ENCODE peak calls at places on chromosomes 6 and 20, in four cellular contexts. One of them, this sample, is unnamed.

GRCh38 chr20:31565699-31566331 is 39.3 kb upstream of the ID1 start:
- DNase-seq in OCI-M1: no peak
- DNase-seq in activated CD8-positive, alpha-beta memory T cell treated with anti-CD3 and anti-CD28 coated beads, Interleukin-2, amount 10 ng/mL, durations not matched to agents 7 days and 5 days: no peak
- DNase-seq in HFF-Myc: no peak
- DNase-seq in this sample: no peak

GRCh38 chr6:119881416-119881815 is 531.9 kb upstream of the MAN1A1 start:
- DNase-seq in OCI-M1: no peak
- DNase-seq in HFF-Myc: no peak
- DNase-seq in activated CD8-positive, alpha-beta memory T cell treated with anti-CD3 and anti-CD28 coated beads, Interleukin-2, amount 10 ng/mL, durations not matched to agents 7 days and 5 days: no peak
- DNase-seq in this sample: no peak

GRCh38 chr20:40511478-40511877 is 177.6 kb downstream of the MAFB start:
- DNase-seq in HFF-Myc: no peak
- DNase-seq in OCI-M1: no peak
- DNase-seq in activated CD8-positive, alpha-beta memory T cell treated with anti-CD3 and anti-CD28 coated beads, Interleukin-2, amount 10 ng/mL, durations not matched to agents 7 days and 5 days: no peak
- DNase-seq in this sample: no peak

GRCh38 chr20:7843613-7844012 is 96.6 kb downstream of the HAO1 start:
- DNase-seq in OCI-M1: no peak
- DNase-seq in activated CD8-positive, alpha-beta memory T cell treated with anti-CD3 and anti-CD28 coated beads, Interleukin-2, amount 10 ng/mL, durations not matched to agents 7 days and 5 days: no peak
- DNase-seq in HFF-Myc: no peak
- DNase-seq in this sample: no peak

GRCh38 chr20:31638816-31639215 is 1.1 kb downstream of the COX4I2 start:
- DNase-seq in activated CD8-positive, alpha-beta memory T cell treated with anti-CD3 and anti-CD28 coated beads, Interleukin-2, amount 10 ng/mL, durations not matched to agents 7 days and 5 days: no peak
- DNase-seq in HFF-Myc: no peak
- DNase-seq in OCI-M1: no peak
- DNase-seq in this sample: no peak

GRCh38 chr6:87504440-87504839 is 31.7 kb downstream of the SLC35A1 start:
- DNase-seq in activated CD8-positive, alpha-beta memory T cell treated with anti-CD3 and anti-CD28 coated beads, Interleukin-2, amount 10 ng/mL, durations not matched to agents 7 days and 5 days: no peak
- DNase-seq in OCI-M1: no peak
- DNase-seq in HFF-Myc: no peak
- DNase-seq in this sample: no peak

GRCh38 chr20:1083431-1084080 is 34.8 kb upstream of the PSMF1 start:
- DNase-seq in OCI-M1: no peak
- DNase-seq in HFF-Myc: no peak
- DNase-seq in activated CD8-positive, alpha-beta memory T cell treated with anti-CD3 and anti-CD28 coated beads, Interleukin-2, amount 10 ng/mL, durations not matched to agents 7 days and 5 days: no peak
- DNase-seq in this sample: no peak

GRCh38 chr6:21559238-21559637 is 34.3 kb upstream of the SOX4 start:
- DNase-seq in activated CD8-positive, alpha-beta memory T cell treated with anti-CD3 and anti-CD28 coated beads, Interleukin-2, amount 10 ng/mL, durations not matched to agents 7 days and 5 days: no peak
- DNase-seq in OCI-M1: no peak
- DNase-seq in HFF-Myc: no peak
- DNase-seq in this sample: no peak

GRCh38 chr20:45774933-45775332 is 16.8 kb downstream of the WFDC3 start:
- DNase-seq in HFF-Myc: no peak
- DNase-seq in activated CD8-positive, alpha-beta memory T cell treated with anti-CD3 and anti-CD28 coated beads, Interleukin-2, amount 10 ng/mL, durations not matched to agents 7 days and 5 days: no peak
- DNase-seq in OCI-M1: no peak
- DNase-seq in this sample: no peak

GRCh38 chr6:98824163-98824906 is 10.0 kb upstream of the POU3F2 start:
- DNase-seq in activated CD8-positive, alpha-beta memory T cell treated with anti-CD3 and anti-CD28 coated beads, Interleukin-2, amount 10 ng/mL, durations not matched to agents 7 days and 5 days: no peak
- DNase-seq in OCI-M1: no peak
- DNase-seq in HFF-Myc: no peak
- DNase-seq in this sample: no peak

GRCh38 chr6:170222498-170223471 is 68.1 kb downstream of the DLL1 start:
- DNase-seq in HFF-Myc: no peak
- DNase-seq in OCI-M1: no peak
- DNase-seq in activated CD8-positive, alpha-beta memory T cell treated with anti-CD3 and anti-CD28 coated beads, Interleukin-2, amount 10 ng/mL, durations not matched to agents 7 days and 5 days: no peak
- DNase-seq in this sample: no peak

GRCh38 chr6:786946-787763 is 94.2 kb upstream of the EXOC2 start:
- DNase-seq in OCI-M1: peak
- DNase-seq in HFF-Myc: no peak
- DNase-seq in activated CD8-positive, alpha-beta memory T cell treated with anti-CD3 and anti-CD28 coated beads, Interleukin-2, amount 10 ng/mL, durations not matched to agents 7 days and 5 days: no peak
- DNase-seq in this sample: no peak

GRCh38 chr6:127481081-127481480 is 21.9 kb upstream of the KIAA0408 start:
- DNase-seq in activated CD8-positive, alpha-beta memory T cell treated with anti-CD3 and anti-CD28 coated beads, Interleukin-2, amount 10 ng/mL, durations not matched to agents 7 days and 5 days: no peak
- DNase-seq in OCI-M1: no peak
- DNase-seq in HFF-Myc: no peak
- DNase-seq in this sample: no peak

GRCh38 chr20:31990958-31991705 is 19.1 kb upstream of the CCM2L start:
- DNase-seq in activated CD8-positive, alpha-beta memory T cell treated with anti-CD3 and anti-CD28 coated beads, Interleukin-2, amount 10 ng/mL, durations not matched to agents 7 days and 5 days: no peak
- DNase-seq in HFF-Myc: no peak
- DNase-seq in OCI-M1: no peak
- DNase-seq in this sample: no peak

GRCh38 chr6:16450821-16451220 is 212.4 kb downstream of the GMPR start:
- DNase-seq in HFF-Myc: no peak
- DNase-seq in activated CD8-positive, alpha-beta memory T cell treated with anti-CD3 and anti-CD28 coated beads, Interleukin-2, amount 10 ng/mL, durations not matched to agents 7 days and 5 days: no peak
- DNase-seq in OCI-M1: no peak
- DNase-seq in this sample: no peak

GRCh38 chr20:7499201-7499600 is 441.1 kb downstream of the HAO1 start:
- DNase-seq in activated CD8-positive, alpha-beta memory T cell treated with anti-CD3 and anti-CD28 coated beads, Interleukin-2, amount 10 ng/mL, durations not matched to agents 7 days and 5 days: no peak
- DNase-seq in HFF-Myc: no peak
- DNase-seq in OCI-M1: no peak
- DNase-seq in this sample: no peak

GRCh38 chr6:33313105-33313708 is 671 bp downstream of the TAPBP start:
- DNase-seq in OCI-M1: peak
- DNase-seq in activated CD8-positive, alpha-beta memory T cell treated with anti-CD3 and anti-CD28 coated beads, Interleukin-2, amount 10 ng/mL, durations not matched to agents 7 days and 5 days: peak
- DNase-seq in HFF-Myc: no peak
- DNase-seq in this sample: peak

GRCh38 chr20:23034721-23035671 is at the start of gene SSTR4:
- DNase-seq in HFF-Myc: no peak
- DNase-seq in OCI-M1: no peak
- DNase-seq in activated CD8-positive, alpha-beta memory T cell treated with anti-CD3 and anti-CD28 coated beads, Interleukin-2, amount 10 ng/mL, durations not matched to agents 7 days and 5 days: no peak
- DNase-seq in this sample: no peak

GRCh38 chr6:100514603-100515002 is 49.9 kb upstream of the SIM1 start:
- DNase-seq in OCI-M1: no peak
- DNase-seq in activated CD8-positive, alpha-beta memory T cell treated with anti-CD3 and anti-CD28 coated beads, Interleukin-2, amount 10 ng/mL, durations not matched to agents 7 days and 5 days: no peak
- DNase-seq in HFF-Myc: no peak
- DNase-seq in this sample: no peak

GRCh38 chr6:158752613-158753012 is 66.6 kb downstream of the EZR start:
- DNase-seq in HFF-Myc: no peak
- DNase-seq in activated CD8-positive, alpha-beta memory T cell treated with anti-CD3 and anti-CD28 coated beads, Interleukin-2, amount 10 ng/mL, durations not matched to agents 7 days and 5 days: no peak
- DNase-seq in OCI-M1: no peak
- DNase-seq in this sample: no peak

GRCh38 chr6:16901777-16902176 is 140.5 kb upstream of the ATXN1 start:
- DNase-seq in HFF-Myc: no peak
- DNase-seq in OCI-M1: peak
- DNase-seq in activated CD8-positive, alpha-beta memory T cell treated with anti-CD3 and anti-CD28 coated beads, Interleukin-2, amount 10 ng/mL, durations not matched to agents 7 days and 5 days: no peak
- DNase-seq in this sample: no peak

GRCh38 chr6:38179794-38180430 is 360.4 kb downstream of the ZFAND3 start:
- DNase-seq in OCI-M1: no peak
- DNase-seq in HFF-Myc: no peak
- DNase-seq in activated CD8-positive, alpha-beta memory T cell treated with anti-CD3 and anti-CD28 coated beads, Interleukin-2, amount 10 ng/mL, durations not matched to agents 7 days and 5 days: peak
- DNase-seq in this sample: no peak

GRCh38 chr6:37074053-37074827 is 68.8 kb downstream of the FGD2 start:
- DNase-seq in activated CD8-positive, alpha-beta memory T cell treated with anti-CD3 and anti-CD28 coated beads, Interleukin-2, amount 10 ng/mL, durations not matched to agents 7 days and 5 days: no peak
- DNase-seq in OCI-M1: no peak
- DNase-seq in HFF-Myc: no peak
- DNase-seq in this sample: no peak

GRCh38 chr6:32941412-32941784 is 570 bp upstream of the HLA-DMB start:
- DNase-seq in HFF-Myc: no peak
- DNase-seq in activated CD8-positive, alpha-beta memory T cell treated with anti-CD3 and anti-CD28 coated beads, Interleukin-2, amount 10 ng/mL, durations not matched to agents 7 days and 5 days: peak
- DNase-seq in OCI-M1: no peak
- DNase-seq in this sample: peak

GRCh38 chr6:28474441-28475219 is 31.3 kb upstream of the ZSCAN23 start:
- DNase-seq in HFF-Myc: peak
- DNase-seq in OCI-M1: peak
- DNase-seq in activated CD8-positive, alpha-beta memory T cell treated with anti-CD3 and anti-CD28 coated beads, Interleukin-2, amount 10 ng/mL, durations not matched to agents 7 days and 5 days: no peak
- DNase-seq in this sample: no peak

GRCh38 chr20:62618622-62619529 is 23.4 kb upstream of the SLCO4A1 start:
- DNase-seq in OCI-M1: no peak
- DNase-seq in activated CD8-positive, alpha-beta memory T cell treated with anti-CD3 and anti-CD28 coated beads, Interleukin-2, amount 10 ng/mL, durations not matched to agents 7 days and 5 days: peak
- DNase-seq in HFF-Myc: no peak
- DNase-seq in this sample: peak

GRCh38 chr6:1604347-1604990 is 5.2 kb upstream of the FOXC1 start:
- DNase-seq in HFF-Myc: no peak
- DNase-seq in activated CD8-positive, alpha-beta memory T cell treated with anti-CD3 and anti-CD28 coated beads, Interleukin-2, amount 10 ng/mL, durations not matched to agents 7 days and 5 days: peak
- DNase-seq in OCI-M1: peak
- DNase-seq in this sample: peak

GRCh38 chr6:19472168-19472567 is 365.0 kb upstream of the ID4 start:
- DNase-seq in OCI-M1: peak
- DNase-seq in activated CD8-positive, alpha-beta memory T cell treated with anti-CD3 and anti-CD28 coated beads, Interleukin-2, amount 10 ng/mL, durations not matched to agents 7 days and 5 days: no peak
- DNase-seq in HFF-Myc: peak
- DNase-seq in this sample: no peak

GRCh38 chr6:32444433-32444832 is 4.7 kb downstream of the HLA-DRA start:
- DNase-seq in activated CD8-positive, alpha-beta memory T cell treated with anti-CD3 and anti-CD28 coated beads, Interleukin-2, amount 10 ng/mL, durations not matched to agents 7 days and 5 days: no peak
- DNase-seq in HFF-Myc: no peak
- DNase-seq in OCI-M1: no peak
- DNase-seq in this sample: no peak

GRCh38 chr6:123519191-123519510 is 117.6 kb downstream of the TRDN start:
- DNase-seq in HFF-Myc: no peak
- DNase-seq in OCI-M1: no peak
- DNase-seq in activated CD8-positive, alpha-beta memory T cell treated with anti-CD3 and anti-CD28 coated beads, Interleukin-2, amount 10 ng/mL, durations not matched to agents 7 days and 5 days: no peak
- DNase-seq in this sample: no peak

GRCh38 chr20:43681468-43681942 is 14.6 kb downstream of the MYBL2 start:
- DNase-seq in HFF-Myc: no peak
- DNase-seq in activated CD8-positive, alpha-beta memory T cell treated with anti-CD3 and anti-CD28 coated beads, Interleukin-2, amount 10 ng/mL, durations not matched to agents 7 days and 5 days: no peak
- DNase-seq in OCI-M1: no peak
- DNase-seq in this sample: peak

GRCh38 chr20:21303872-21304586 is 898 bp downstream of the XRN2 start:
- DNase-seq in OCI-M1: peak
- DNase-seq in HFF-Myc: no peak
- DNase-seq in activated CD8-positive, alpha-beta memory T cell treated with anti-CD3 and anti-CD28 coated beads, Interleukin-2, amount 10 ng/mL, durations not matched to agents 7 days and 5 days: no peak
- DNase-seq in this sample: peak

GRCh38 chr6:45813943-45814342 is 201.7 kb downstream of the CLIC5 start:
- DNase-seq in HFF-Myc: no peak
- DNase-seq in OCI-M1: no peak
- DNase-seq in activated CD8-positive, alpha-beta memory T cell treated with anti-CD3 and anti-CD28 coated beads, Interleukin-2, amount 10 ng/mL, durations not matched to agents 7 days and 5 days: no peak
- DNase-seq in this sample: no peak

This sample was measured in Kasumi-1.